ENCODE peak calls at places on chromosomes 16 and 17, in six cellular contexts. P is upper lobe of right lung, T is gastrocnemius medialis, K is BE2C, A is GM06990, O is stomach. V is an unnamed sample.

GRCh38 chr16:50469744-50470301 is 78.4 kb upstream of the NKD1 start:
- DNase-seq in O (no peak), P (no peak), T (no peak), K (no peak), A (no peak), V (no peak)

GRCh38 chr17:4969551-4970231 is 2.1 kb upstream of the SPAG7 start:
- DNase-seq in P (no peak), T (no peak), O (no peak), K (no peak), A (no peak), V (peak; percentile 29)

GRCh38 chr16:9159839-9160550 is 68.6 kb downstream of the HAPSTR1 start:
- DNase-seq in O (peak; percentile 57), T (no peak), P (peak; percentile 78), K (peak; percentile 67), A (no peak), V (no peak)

GRCh38 chr17:79463421-79464309 is 147.2 kb downstream of the RBFOX3 start:
- DNase-seq in P (no peak), T (no peak), O (no peak), A (no peak), K (no peak), V (no peak)

GRCh38 chr17:18070861-18071340 is 16.8 kb upstream of the DRG2 start:
- DNase-seq in T (no peak), O (no peak), P (no peak), K (no peak), A (no peak), V (no peak)

GRCh38 chr17:42980766-42981397 is 517 bp downstream of the RUNDC1 start:
- DNase-seq in K (peak; percentile 42), O (peak; percentile 61), P (peak; percentile 79), A (peak; percentile 83), T (peak; percentile 9), V (no peak)

GRCh38 chr17:79836952-79837887 is 2.0 kb downstream of the CBX4 start:
- DNase-seq in A (peak; percentile 85), T (peak; percentile 53), O (peak; percentile 96), P (peak; percentile 95), K (peak; percentile 60), V (no peak)

GRCh38 chr16:59849716-59850115 is 1115.6 kb upstream of the GOT2 start:
- DNase-seq in T (no peak), K (no peak), A (no peak), O (no peak), P (no peak), V (no peak)

GRCh38 chr17:17757944-17758343 is 76.7 kb downstream of the RAI1 start:
- DNase-seq in P (no peak), T (no peak), K (no peak), O (no peak), A (no peak), V (no peak)

GRCh38 chr17:47733414-47734288 is 615 bp downstream of the TBX21 start:
- DNase-seq in T (no peak), P (peak; percentile 49), A (no peak), O (no peak), K (no peak), V (no peak)

GRCh38 chr17:34556951-34557350 is 22.4 kb upstream of the TMEM132E start:
- DNase-seq in T (no peak), A (no peak), K (peak; percentile 33), O (no peak), P (no peak), V (no peak)

GRCh38 chr17:5607946-5608345 is 23.6 kb upstream of the NLRP1 start:
- DNase-seq in P (no peak), K (no peak), T (no peak), O (no peak), A (no peak), V (no peak)

GRCh38 chr16:24346734-24347133 is 90.6 kb downstream of the CACNG3 start:
- DNase-seq in P (no peak), K (no peak), O (no peak), A (no peak), T (no peak), V (no peak)

GRCh38 chr17:29565643-29566472 is 979 bp downstream of the ABHD15 start:
- DNase-seq in O (peak; percentile 59), P (peak; percentile 83), A (peak; percentile 83), K (no peak), T (no peak), V (peak; percentile 37)

GRCh38 chr17:63675607-63676539 is 24.1 kb downstream of the LIMD2 start:
- DNase-seq in P (peak; percentile 83), K (peak; percentile 94), T (no peak), A (no peak), O (peak; percentile 93), V (no peak)

DNA sequence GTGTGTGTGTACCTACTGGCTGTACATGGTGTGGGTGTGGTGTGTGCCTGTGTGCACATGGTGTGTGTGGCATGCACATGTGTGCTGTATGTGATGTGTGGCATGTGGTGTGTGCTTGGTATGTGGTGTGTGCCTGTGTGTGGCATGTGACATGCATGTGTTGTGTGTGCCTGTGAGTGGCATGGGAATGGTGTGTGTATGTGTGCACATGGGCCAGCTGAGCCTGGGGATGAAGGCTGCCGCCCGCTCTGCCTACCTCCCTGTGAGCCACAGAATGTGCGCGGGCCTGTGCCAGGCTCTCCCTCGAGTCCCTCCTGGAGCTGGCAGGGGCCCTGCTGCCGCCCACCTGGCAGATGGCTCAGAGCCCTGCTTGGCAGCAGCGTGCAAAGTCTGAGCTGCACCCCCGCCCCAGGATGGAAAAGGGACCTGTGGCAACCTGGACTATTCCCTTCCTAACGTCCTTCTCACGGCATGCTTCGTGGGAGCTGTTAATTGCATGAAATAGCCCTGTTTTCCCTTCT is 9.3 kb downstream of the PRSS27 start:
- DNase-seq in A (peak; percentile 22), O (no peak), T (no peak), K (no peak), P (no peak), V (no peak)
- H3K36me3 ChIP-seq in A (peaks cover 8% of the 10 kb centered on the region), O (peaks cover 45% of the 10 kb centered on the region), T (no peaks in the 10 kb centered on the region), K (peaks cover 20% of the 10 kb centered on the region), P (peaks cover 34% of the 10 kb centered on the region), V (peaks cover 24% of the 10 kb centered on the region)

GRCh38 chr17:28326114-28326513 is 7.1 kb downstream of the TMEM97 start:
- DNase-seq in A (no peak), P (no peak), T (no peak), O (peak; percentile 52), K (no peak), V (no peak)
- H3K4me3 ChIP-seq in A (no peak overlapping the region), P (no peak overlapping the region), T (no peak overlapping the region), O (no peak overlapping the region), K (no peak overlapping the region), V (no peak overlapping the region)

DNA sequence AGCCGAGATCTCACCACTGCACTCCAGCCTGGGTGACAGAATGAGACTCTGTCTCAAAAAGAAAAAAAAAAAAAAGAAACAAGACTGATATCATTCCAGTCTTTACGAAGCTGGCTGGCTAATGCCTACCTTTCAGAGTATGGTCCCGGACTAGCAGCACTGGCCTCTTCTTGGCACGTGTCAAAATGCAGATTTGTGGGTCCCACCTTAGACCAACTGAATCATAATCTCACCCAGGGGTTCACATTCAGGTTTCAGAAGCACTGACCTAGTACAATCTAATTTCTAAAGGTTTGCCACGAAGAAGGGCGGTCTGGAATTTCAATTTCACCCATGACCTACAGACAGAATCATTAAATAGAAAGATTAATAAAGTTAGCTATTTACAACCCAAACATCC is 43.4 kb upstream of the GRIN2A start:
- DNase-seq in O (no peak), K (no peak), T (no peak), P (no peak), A (no peak), V (no peak)
- H3K27me3 ChIP-seq in O (no peaks in the 10 kb centered on the region), K (no peaks in the 10 kb centered on the region), T (no peaks in the 10 kb centered on the region), P (no peaks in the 10 kb centered on the region), A (no peaks in the 10 kb centered on the region), V (no peaks in the 10 kb centered on the region)

GRCh38 chr17:2508035-2508434 is 3.7 kb downstream of the METTL16 start:
- DNase-seq in A (no peak), P (no peak), T (no peak), O (no peak), K (no peak), V (no peak)

GRCh38 chr17:2500446-2500845 is 11.2 kb downstream of the METTL16 start:
- DNase-seq in P (no peak), K (no peak), T (no peak), A (no peak), O (no peak), V (no peak)

GRCh38 chr17:2503627-2504026 is 8.1 kb downstream of the METTL16 start:
- DNase-seq in P (no peak), T (no peak), O (no peak), K (no peak), A (no peak), V (no peak)

GRCh38 chr17:2502911-2503580 is 8.6 kb downstream of the METTL16 start:
- DNase-seq in P (no peak), A (no peak), T (no peak), K (no peak), O (no peak), V (no peak)
- H3K36me3 ChIP-seq in P (peaks cover 38% of the 10 kb centered on the region), A (peaks cover 2% of the 10 kb centered on the region), T (no peaks in the 10 kb centered on the region), K (no peaks in the 10 kb centered on the region), O (peaks cover 38% of the 10 kb centered on the region), V (peaks cover 29% of the 10 kb centered on the region)

V was measured in effector memory CD4-positive, alpha-beta T cell.